ENCODE peak calls at places on chromosomes 7 and 10, in seven cellular contexts. W, M, E, Y, A, T and S are unnamed samples.

GRCh38 chr7:101362334-101363195 is at the start of gene COL26A1:
- DNase-seq in A (peak; percentile 81), W (no peak), E (no peak), T (peak; percentile 51), Y (no peak), M (peak; percentile 11), S (no peak)

GRCh38 chr10:130902471-130902870 is 409.1 kb downstream of the TCERG1L start:
- DNase-seq in Y (no peak), M (no peak), A (no peak), T (no peak), W (no peak), E (no peak), S (no peak)

GRCh38 chr10:34824870-34825269 is 9.8 kb upstream of the PARD3 start:
- DNase-seq in Y (no peak), T (peak; percentile 33), M (no peak), W (no peak), A (no peak), E (no peak), S (no peak)

GRCh38 chr10:3850999-3851937 is 66.3 kb upstream of the KLF6 start:
- DNase-seq in M (peak; percentile 73), Y (peak; percentile 83), E (no peak), T (no peak), A (peak; percentile 54), W (no peak), S (no peak)

GRCh38 chr7:150909192-150909591 is 56.9 kb downstream of the AOC1 start:
- DNase-seq in W (no peak), E (peak; percentile 73), A (no peak), Y (no peak), M (no peak), T (no peak), S (no peak)

GRCh38 chr7:12570148-12570528 is 382 bp upstream of the SCIN start:
- DNase-seq in E (no peak), W (no peak), Y (no peak), M (peak; percentile 10), T (no peak), A (no peak), S (no peak)

GRCh38 chr7:123555484-123555883 is 2.1 kb downstream of the NDUFA5 start:
- DNase-seq in E (no peak), M (no peak), Y (no peak), W (no peak), T (no peak), A (no peak), S (no peak)

GRCh38 chr7:24743471-24743870 is 13.8 kb downstream of the GSDME start:
- DNase-seq in Y (no peak), W (no peak), M (no peak), T (no peak), E (no peak), A (no peak), S (no peak)

GRCh38 chr10:91617073-91617580 is 15.7 kb downstream of the PPP1R3C start:
- DNase-seq in A (no peak), T (no peak), M (peak; percentile 79), Y (peak; percentile 81), E (no peak), W (no peak), S (no peak)

GRCh38 chr10:22662693-22663330 is 51.6 kb downstream of the PIP4K2A start:
- DNase-seq in W (no peak), M (no peak), A (no peak), T (no peak), Y (no peak), E (no peak), S (no peak)

GRCh38 chr10:73653701-73654100 is 2.1 kb downstream of the SYNPO2L start:
- DNase-seq in W (no peak), T (no peak), A (peak; percentile 70), E (no peak), M (peak; percentile 50), Y (peak; percentile 24), S (no peak)

GRCh38 chr10:98267894-98268693 is at the start of gene LOXL4:
- DNase-seq in E (no peak), A (no peak), M (peak; percentile 7), Y (peak; percentile 54), T (peak; percentile 60), W (no peak), S (no peak)

GRCh38 chr7:107972075-107972482 is 30.9 kb downstream of the LAMB1 start:
- DNase-seq in A (no peak), E (no peak), M (peak; percentile 99), W (no peak), T (no peak), Y (peak; percentile 99), S (no peak)

GRCh38 chr7:155737590-155737989 is 74.7 kb downstream of the SHH start:
- DNase-seq in Y (no peak), W (no peak), T (no peak), E (no peak), A (no peak), M (no peak), S (no peak)

GRCh38 chr7:3399858-3400257 is 98.8 kb downstream of the SDK1 start:
- DNase-seq in Y (no peak), A (peak; percentile 97), M (peak; percentile 39), E (no peak), T (no peak), W (no peak), S (no peak)

GRCh38 chr7:2929321-2930201 is 85.5 kb upstream of the GNA12 start:
- DNase-seq in Y (no peak), E (peak; percentile 39), T (peak; percentile 18), W (no peak), M (no peak), A (peak; percentile 13), S (no peak)

GRCh38 chr10:127797339-127797738 is 60.4 kb downstream of the FOXI2 start:
- DNase-seq in W (no peak), A (peak; percentile 6), T (no peak), E (no peak), M (peak; percentile 0), Y (no peak), S (no peak)

GRCh38 chr7:84916161-84916560 is 270.7 kb downstream of the SEMA3D start:
- DNase-seq in Y (no peak), A (no peak), E (no peak), M (no peak), W (no peak), T (no peak), S (no peak)

GRCh38 chr7:15411019-15411418 is 150.8 kb downstream of the AGMO start:
- DNase-seq in M (no peak), T (no peak), E (no peak), W (no peak), Y (no peak), A (no peak), S (no peak)

GRCh38 chr7:70775570-70776156 is 356.3 kb upstream of the GALNT17 start:
- DNase-seq in T (no peak), A (peak; percentile 72), Y (peak; percentile 33), W (no peak), M (peak; percentile 14), E (no peak), S (no peak)

GRCh38 chr10:74913321-74913980 is 87.1 kb downstream of the KAT6B start:
- DNase-seq in W (no peak), Y (no peak), A (no peak), M (no peak), T (no peak), E (no peak), S (no peak)

GRCh38 chr10:112653215-112653614 is 206.2 kb downstream of the VTI1A start:
- DNase-seq in E (no peak), W (no peak), M (no peak), A (no peak), Y (no peak), T (no peak), S (no peak)

GRCh38 chr7:103445228-103446020 is 583 bp downstream of the SLC26A5 start:
- DNase-seq in Y (no peak), T (no peak), M (peak; percentile 5), E (no peak), A (peak; percentile 60), W (no peak), S (peak; percentile 1)

GRCh38 chr10:133117036-133117687 is 29.4 kb downstream of the ADGRA1 start:
- DNase-seq in W (no peak), M (no peak), T (no peak), A (no peak), Y (no peak), E (no peak), S (no peak)

GRCh38 chr7:119482209-119482608 is 790.8 kb upstream of the KCND2 start:
- DNase-seq in T (no peak), W (peak; percentile 7), Y (no peak), M (peak; percentile 11), E (no peak), A (peak; percentile 82), S (no peak)

GRCh38 chr10:61894150-61894549 is 7.3 kb upstream of the ARID5B start:
- DNase-seq in A (no peak), Y (no peak), T (no peak), M (no peak), W (no peak), E (peak; percentile 62), S (no peak)

GRCh38 chr7:89456556-89456955 is 661.0 kb upstream of the TEX47 start:
- DNase-seq in Y (no peak), A (no peak), M (no peak), T (no peak), E (no peak), W (no peak), S (no peak)